ENCODE peak calls at places on chromosome 1, in ten cellular contexts. One of them, this sample, is unnamed.

GRCh38 chr1:77385551-77385950 is 103.7 kb downstream of the AK5 start:
- DNase-seq in H9: no peak
- DNase-seq in spleen: no peak
- DNase-seq in HAP-1: no peak
- DNase-seq in Panc1: no peak
- DNase-seq in effector memory CD4-positive, alpha-beta T cell: no peak
- DNase-seq in esophagus squamous epithelium: no peak
- DNase-seq in foreskin keratinocyte: no peak
- DNase-seq in CD8-positive, alpha-beta T cell: no peak
- DNase-seq in transverse colon: no peak
- DNase-seq in this sample: no peak

GRCh38 chr1:207822124-207822601 is 70.3 kb downstream of the CD46 start:
- DNase-seq in H9: no peak
- DNase-seq in spleen: peak; percentile 87
- DNase-seq in HAP-1: no peak
- DNase-seq in Panc1: no peak
- DNase-seq in effector memory CD4-positive, alpha-beta T cell: no peak
- DNase-seq in esophagus squamous epithelium: no peak
- DNase-seq in foreskin keratinocyte: no peak
- DNase-seq in CD8-positive, alpha-beta T cell: no peak
- DNase-seq in transverse colon: peak; percentile 57
- DNase-seq in this sample: no peak

GRCh38 chr1:11967028-11967547 is 13.2 kb upstream of the MFN2 start:
- DNase-seq in H9: peak; percentile 88
- DNase-seq in spleen: no peak
- DNase-seq in HAP-1: peak; percentile 4
- DNase-seq in Panc1: peak; percentile 63
- DNase-seq in effector memory CD4-positive, alpha-beta T cell: no peak
- DNase-seq in esophagus squamous epithelium: no peak
- DNase-seq in foreskin keratinocyte: peak; percentile 49
- DNase-seq in CD8-positive, alpha-beta T cell: no peak
- DNase-seq in transverse colon: peak; percentile 59
- DNase-seq in this sample: no peak

GRCh38 chr1:245873068-245873467 is 634.0 kb downstream of the SMYD3 start:
- DNase-seq in H9: no peak
- DNase-seq in spleen: no peak
- DNase-seq in HAP-1: no peak
- DNase-seq in Panc1: no peak
- DNase-seq in effector memory CD4-positive, alpha-beta T cell: no peak
- DNase-seq in esophagus squamous epithelium: no peak
- DNase-seq in foreskin keratinocyte: peak; percentile 44
- DNase-seq in CD8-positive, alpha-beta T cell: no peak
- DNase-seq in transverse colon: no peak
- DNase-seq in this sample: no peak

GRCh38 chr1:246607466-246607865 is 41.2 kb downstream of the CNST start:
- DNase-seq in H9: no peak
- DNase-seq in spleen: no peak
- DNase-seq in HAP-1: no peak
- DNase-seq in Panc1: no peak
- DNase-seq in effector memory CD4-positive, alpha-beta T cell: no peak
- DNase-seq in esophagus squamous epithelium: no peak
- DNase-seq in foreskin keratinocyte: no peak
- DNase-seq in CD8-positive, alpha-beta T cell: no peak
- DNase-seq in transverse colon: no peak
- DNase-seq in this sample: no peak

GRCh38 chr1:19514391-19514831 is 29.1 kb upstream of the CAPZB start:
- DNase-seq in H9: no peak
- DNase-seq in spleen: no peak
- DNase-seq in HAP-1: no peak
- DNase-seq in Panc1: no peak
- DNase-seq in effector memory CD4-positive, alpha-beta T cell: no peak
- DNase-seq in esophagus squamous epithelium: no peak
- DNase-seq in foreskin keratinocyte: no peak
- DNase-seq in CD8-positive, alpha-beta T cell: no peak
- DNase-seq in transverse colon: peak; percentile 22
- DNase-seq in this sample: no peak

GRCh38 chr1:226403522-226404034 is 4.3 kb downstream of the PARP1 start:
- DNase-seq in H9: peak; percentile 39
- DNase-seq in spleen: no peak
- DNase-seq in HAP-1: peak; percentile 61
- DNase-seq in Panc1: no peak
- DNase-seq in effector memory CD4-positive, alpha-beta T cell: no peak
- DNase-seq in esophagus squamous epithelium: no peak
- DNase-seq in foreskin keratinocyte: no peak
- DNase-seq in CD8-positive, alpha-beta T cell: peak; percentile 37
- DNase-seq in transverse colon: no peak
- DNase-seq in this sample: no peak

GRCh38 chr1:84847253-84848247 is 45.5 kb downstream of the LPAR3 start:
- DNase-seq in H9: no peak
- DNase-seq in spleen: no peak
- DNase-seq in HAP-1: peak; percentile 62
- DNase-seq in Panc1: peak; percentile 87
- DNase-seq in effector memory CD4-positive, alpha-beta T cell: no peak
- DNase-seq in esophagus squamous epithelium: no peak
- DNase-seq in foreskin keratinocyte: peak; percentile 97
- DNase-seq in CD8-positive, alpha-beta T cell: no peak
- DNase-seq in transverse colon: peak; percentile 80
- DNase-seq in this sample: no peak

GRCh38 chr1:228513244-228513900 is 26.2 kb downstream of the RNF187 start:
- DNase-seq in H9: no peak
- DNase-seq in spleen: peak; percentile 56
- DNase-seq in HAP-1: no peak
- DNase-seq in Panc1: no peak
- DNase-seq in effector memory CD4-positive, alpha-beta T cell: no peak
- DNase-seq in esophagus squamous epithelium: no peak
- DNase-seq in foreskin keratinocyte: no peak
- DNase-seq in CD8-positive, alpha-beta T cell: no peak
- DNase-seq in transverse colon: no peak
- DNase-seq in this sample: no peak

GRCh38 chr1:32331549-32331948 is 4.5 kb downstream of the MARCKSL1 start:
- DNase-seq in H9: no peak
- DNase-seq in spleen: no peak
- DNase-seq in HAP-1: no peak
- DNase-seq in Panc1: no peak
- DNase-seq in effector memory CD4-positive, alpha-beta T cell: no peak
- DNase-seq in esophagus squamous epithelium: no peak
- DNase-seq in foreskin keratinocyte: no peak
- DNase-seq in CD8-positive, alpha-beta T cell: no peak
- DNase-seq in transverse colon: no peak
- DNase-seq in this sample: no peak

GRCh38 chr1:32334274-32334861 is 1.7 kb downstream of the MARCKSL1 start:
- DNase-seq in H9: no peak
- DNase-seq in spleen: peak; percentile 80
- DNase-seq in HAP-1: no peak
- DNase-seq in Panc1: no peak
- DNase-seq in effector memory CD4-positive, alpha-beta T cell: no peak
- DNase-seq in esophagus squamous epithelium: no peak
- DNase-seq in foreskin keratinocyte: no peak
- DNase-seq in CD8-positive, alpha-beta T cell: no peak
- DNase-seq in transverse colon: peak; percentile 15
- DNase-seq in this sample: no peak

GRCh38 chr1:32332290-32333079 is 3.5 kb downstream of the MARCKSL1 start:
- DNase-seq in H9: no peak
- DNase-seq in spleen: no peak
- DNase-seq in HAP-1: no peak
- DNase-seq in Panc1: no peak
- DNase-seq in effector memory CD4-positive, alpha-beta T cell: no peak
- DNase-seq in esophagus squamous epithelium: no peak
- DNase-seq in foreskin keratinocyte: peak; percentile 34
- DNase-seq in CD8-positive, alpha-beta T cell: no peak
- DNase-seq in transverse colon: peak; percentile 55
- DNase-seq in this sample: no peak

GRCh38 chr1:32334864-32335618 is 992 bp downstream of the MARCKSL1 start:
- DNase-seq in H9: no peak
- DNase-seq in spleen: peak; percentile 94
- DNase-seq in HAP-1: no peak
- DNase-seq in Panc1: no peak
- DNase-seq in effector memory CD4-positive, alpha-beta T cell: peak; percentile 55
- DNase-seq in esophagus squamous epithelium: no peak
- DNase-seq in foreskin keratinocyte: no peak
- DNase-seq in CD8-positive, alpha-beta T cell: peak; percentile 81
- DNase-seq in transverse colon: peak; percentile 65
- DNase-seq in this sample: peak; percentile 77

DNA sequence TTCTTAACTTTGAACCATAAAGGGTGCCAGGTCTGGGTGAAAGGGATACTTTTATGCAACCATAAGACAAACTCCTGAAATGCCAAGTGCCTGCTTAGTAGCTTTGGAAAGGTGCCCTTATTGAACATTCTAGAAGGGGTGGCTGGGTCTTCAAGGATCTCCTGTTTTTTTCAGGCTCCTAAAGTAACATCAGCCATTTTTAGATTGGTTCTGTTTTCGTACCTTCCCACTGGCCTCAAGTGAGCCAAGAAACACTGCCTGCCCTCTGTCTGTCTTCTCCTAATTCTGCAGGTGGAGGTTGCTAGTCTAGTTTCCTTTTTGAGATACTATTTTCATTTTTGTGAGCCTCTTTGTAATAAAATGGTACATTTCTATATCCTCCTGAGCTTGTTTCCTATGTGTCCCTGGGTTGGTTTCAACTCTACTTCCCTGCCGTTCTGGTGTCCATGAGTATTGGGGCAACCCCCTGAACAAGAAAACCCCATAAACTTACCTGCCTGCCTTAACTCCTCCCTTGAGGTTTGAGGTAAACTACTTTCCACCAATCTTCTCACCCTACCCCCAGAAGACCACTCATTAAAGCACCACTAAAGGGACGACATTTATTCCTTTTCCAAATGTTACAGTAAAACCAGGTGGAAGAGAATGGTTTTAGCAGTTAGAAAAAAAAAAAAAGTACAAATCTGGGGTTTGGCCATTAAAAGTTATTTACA is 2.6 kb downstream of the MARCKSL1 start:
- DNase-seq in H9: no peak
- DNase-seq in spleen: no peak
- DNase-seq in HAP-1: no peak
- DNase-seq in Panc1: no peak
- DNase-seq in effector memory CD4-positive, alpha-beta T cell: no peak
- DNase-seq in esophagus squamous epithelium: no peak
- DNase-seq in foreskin keratinocyte: no peak
- DNase-seq in CD8-positive, alpha-beta T cell: no peak
- DNase-seq in transverse colon: no peak
- DNase-seq in this sample: no peak
- H3K4me1 ChIP-seq in H9: peaks cover 3% of the 10 kb centered on the region
- H3K4me1 ChIP-seq in spleen: peaks cover 46% of the 10 kb centered on the region
- H3K4me1 ChIP-seq in HAP-1: peaks cover 12% of the 10 kb centered on the region
- H3K4me1 ChIP-seq in Panc1: peaks cover 41% of the 10 kb centered on the region
- H3K4me1 ChIP-seq in effector memory CD4-positive, alpha-beta T cell: peaks cover 28% of the 10 kb centered on the region
- H3K4me1 ChIP-seq in esophagus squamous epithelium: peaks cover 37% of the 10 kb centered on the region
- H3K4me1 ChIP-seq in foreskin keratinocyte: peaks cover 4% of the 10 kb centered on the region
- H3K4me1 ChIP-seq in CD8-positive, alpha-beta T cell: peaks cover 27% of the 10 kb centered on the region
- H3K4me1 ChIP-seq in transverse colon: peaks cover 16% of the 10 kb centered on the region
- H3K4me1 ChIP-seq in this sample: peaks cover 27% of the 10 kb centered on the region

GRCh38 chr1:40711465-40712404 is 20.2 kb downstream of the NFYC start:
- DNase-seq in H9: no peak
- DNase-seq in spleen: no peak
- DNase-seq in HAP-1: no peak
- DNase-seq in Panc1: no peak
- DNase-seq in effector memory CD4-positive, alpha-beta T cell: no peak
- DNase-seq in esophagus squamous epithelium: no peak
- DNase-seq in foreskin keratinocyte: peak; percentile 94
- DNase-seq in CD8-positive, alpha-beta T cell: no peak
- DNase-seq in transverse colon: peak; percentile 22
- DNase-seq in this sample: no peak
- H3K4me1 ChIP-seq in H9: peaks cover 6% of the 10 kb centered on the region
- H3K4me1 ChIP-seq in spleen: peaks cover 73% of the 10 kb centered on the region
- H3K4me1 ChIP-seq in HAP-1: peaks cover 24% of the 10 kb centered on the region
- H3K4me1 ChIP-seq in Panc1: peaks cover 33% of the 10 kb centered on the region
- H3K4me1 ChIP-seq in effector memory CD4-positive, alpha-beta T cell: peaks cover 14% of the 10 kb centered on the region
- H3K4me1 ChIP-seq in esophagus squamous epithelium: peaks cover 46% of the 10 kb centered on the region
- H3K4me1 ChIP-seq in foreskin keratinocyte: peaks cover 30% of the 10 kb centered on the region
- H3K4me1 ChIP-seq in CD8-positive, alpha-beta T cell: peaks cover 48% of the 10 kb centered on the region
- H3K4me1 ChIP-seq in transverse colon: peaks cover 26% of the 10 kb centered on the region
- H3K4me1 ChIP-seq in this sample: peaks cover 54% of the 10 kb centered on the region

GRCh38 chr1:154590756-154591155 is 17.2 kb downstream of the ADAR start:
- DNase-seq in H9: no peak
- DNase-seq in spleen: no peak
- DNase-seq in HAP-1: no peak
- DNase-seq in Panc1: no peak
- DNase-seq in effector memory CD4-positive, alpha-beta T cell: no peak
- DNase-seq in esophagus squamous epithelium: no peak
- DNase-seq in foreskin keratinocyte: no peak
- DNase-seq in CD8-positive, alpha-beta T cell: no peak
- DNase-seq in transverse colon: no peak
- DNase-seq in this sample: no peak

GRCh38 chr1:154586641-154587040 is 19.1 kb downstream of the CHRNB2 start:
- DNase-seq in H9: no peak
- DNase-seq in spleen: no peak
- DNase-seq in HAP-1: no peak
- DNase-seq in Panc1: no peak
- DNase-seq in effector memory CD4-positive, alpha-beta T cell: no peak
- DNase-seq in esophagus squamous epithelium: no peak
- DNase-seq in foreskin keratinocyte: no peak
- DNase-seq in CD8-positive, alpha-beta T cell: no peak
- DNase-seq in transverse colon: no peak
- DNase-seq in this sample: no peak

GRCh38 chr1:154591206-154591605 is 16.8 kb downstream of the ADAR start:
- DNase-seq in H9: no peak
- DNase-seq in spleen: no peak
- DNase-seq in HAP-1: no peak
- DNase-seq in Panc1: no peak
- DNase-seq in effector memory CD4-positive, alpha-beta T cell: no peak
- DNase-seq in esophagus squamous epithelium: no peak
- DNase-seq in foreskin keratinocyte: no peak
- DNase-seq in CD8-positive, alpha-beta T cell: no peak
- DNase-seq in transverse colon: no peak
- DNase-seq in this sample: no peak

GRCh38 chr1:154586231-154586630 is 18.7 kb downstream of the CHRNB2 start:
- DNase-seq in H9: no peak
- DNase-seq in spleen: no peak
- DNase-seq in HAP-1: no peak
- DNase-seq in Panc1: no peak
- DNase-seq in effector memory CD4-positive, alpha-beta T cell: no peak
- DNase-seq in esophagus squamous epithelium: no peak
- DNase-seq in foreskin keratinocyte: no peak
- DNase-seq in CD8-positive, alpha-beta T cell: no peak
- DNase-seq in transverse colon: no peak
- DNase-seq in this sample: no peak

DNA sequence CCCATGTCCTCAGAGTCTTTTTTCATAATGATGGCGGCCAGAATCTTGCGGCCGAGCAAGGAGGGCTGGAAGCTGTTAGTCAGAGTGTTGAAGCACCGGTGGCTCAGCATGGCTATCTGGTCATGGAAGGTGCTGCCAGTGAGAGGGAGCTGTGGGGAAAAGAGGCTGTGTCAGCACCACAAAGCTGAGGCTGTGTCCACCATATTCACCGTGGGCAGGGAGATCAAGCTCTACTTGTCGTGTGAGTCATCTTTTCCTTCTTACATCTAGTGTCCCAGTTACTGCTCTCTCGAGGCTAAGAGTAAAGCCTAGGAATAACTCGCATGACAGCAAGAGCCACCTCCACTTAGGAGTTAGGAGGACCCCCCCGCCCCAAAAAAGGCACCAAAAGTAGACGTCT is 18.2 kb downstream of the ADAR start:
- DNase-seq in H9: no peak
- DNase-seq in spleen: no peak
- DNase-seq in HAP-1: no peak
- DNase-seq in Panc1: no peak
- DNase-seq in effector memory CD4-positive, alpha-beta T cell: no peak
- DNase-seq in esophagus squamous epithelium: no peak
- DNase-seq in foreskin keratinocyte: no peak
- DNase-seq in CD8-positive, alpha-beta T cell: no peak
- DNase-seq in transverse colon: no peak
- DNase-seq in this sample: no peak
- H3K4me1 ChIP-seq in H9: no peaks in the 10 kb centered on the region
- H3K4me1 ChIP-seq in spleen: no peaks in the 10 kb centered on the region
- H3K4me1 ChIP-seq in HAP-1: no peaks in the 10 kb centered on the region
- H3K4me1 ChIP-seq in Panc1: no peaks in the 10 kb centered on the region
- H3K4me1 ChIP-seq in effector memory CD4-positive, alpha-beta T cell: no peaks in the 10 kb centered on the region
- H3K4me1 ChIP-seq in esophagus squamous epithelium: no peaks in the 10 kb centered on the region
- H3K4me1 ChIP-seq in foreskin keratinocyte: no peaks in the 10 kb centered on the region
- H3K4me1 ChIP-seq in CD8-positive, alpha-beta T cell: no peaks in the 10 kb centered on the region
- H3K4me1 ChIP-seq in transverse colon: no peaks in the 10 kb centered on the region
- H3K4me1 ChIP-seq in this sample: no peaks in the 10 kb centered on the region

GRCh38 chr1:119795471-119795870 is 15.8 kb downstream of the REG4 start:
- DNase-seq in H9: no peak
- DNase-seq in spleen: no peak
- DNase-seq in HAP-1: no peak
- DNase-seq in Panc1: no peak
- DNase-seq in effector memory CD4-positive, alpha-beta T cell: no peak
- DNase-seq in esophagus squamous epithelium: no peak
- DNase-seq in foreskin keratinocyte: no peak
- DNase-seq in CD8-positive, alpha-beta T cell: no peak
- DNase-seq in transverse colon: no peak
- DNase-seq in this sample: no peak
- H3K4me1 ChIP-seq in H9: no peaks in the 10 kb centered on the region
- H3K4me1 ChIP-seq in spleen: no peaks in the 10 kb centered on the region
- H3K4me1 ChIP-seq in HAP-1: peaks cover 6% of the 10 kb centered on the region
- H3K4me1 ChIP-seq in Panc1: no peaks in the 10 kb centered on the region
- H3K4me1 ChIP-seq in effector memory CD4-positive, alpha-beta T cell: no peaks in the 10 kb centered on the region
- H3K4me1 ChIP-seq in esophagus squamous epithelium: peaks cover 11% of the 10 kb centered on the region
- H3K4me1 ChIP-seq in foreskin keratinocyte: no peaks in the 10 kb centered on the region
- H3K4me1 ChIP-seq in CD8-positive, alpha-beta T cell: peaks cover 20% of the 10 kb centered on the region
- H3K4me1 ChIP-seq in transverse colon: peaks cover 16% of the 10 kb centered on the region
- H3K4me1 ChIP-seq in this sample: no peaks in the 10 kb centered on the region

This sample was measured in CD8-positive, alpha-beta memory T cell.